ENCODE peak calls at places on chromosomes 16 and 17, in nine cellular contexts. P is upper lobe of right lung, E is Right ventricle myocardium superior, I is prostate gland, V is MCF 10A, H is RPMI8226, U is HS-5, F is fibroblast of mammary gland, J is fibroblast of lung. T is an unnamed sample.

GRCh38 chr16:72092832-72093447 is 480 bp downstream of the TXNL4B start:
- DNase-seq in P (no peak), E (no peak), I (no peak), V (peak; percentile 55), H (peak; percentile 39), U (peak; percentile 43), F (peak; percentile 78), J (peak; percentile 79), T (no peak)

GRCh38 chr17:14904406-14904805 is 360.7 kb downstream of the PMP22 start:
- DNase-seq in P (no peak), E (no peak), I (no peak), V (no peak), H (no peak), U (no peak), F (peak; percentile 41), J (no peak), T (no peak)

GRCh38 chr17:44734272-44734671 is 24.5 kb upstream of the ADAM11 start:
- DNase-seq in P (no peak), E (no peak), I (no peak), V (no peak), H (no peak), U (no peak), F (no peak), J (no peak), T (no peak)

GRCh38 chr17:61064087-61064951 is 335.3 kb upstream of the TBX2 start:
- DNase-seq in P (no peak), E (no peak), I (no peak), V (no peak), H (no peak), U (no peak), F (no peak), J (peak; percentile 7), T (no peak)

GRCh38 chr16:30728904-30729672 is 19.1 kb upstream of the PHKG2 start:
- DNase-seq in P (no peak), E (no peak), I (no peak), V (no peak), H (no peak), U (no peak), F (no peak), J (no peak), T (no peak)

GRCh38 chr17:73165616-73166404 is 1.0 kb downstream of the SSTR2 start:
- DNase-seq in P (no peak), E (no peak), I (no peak), V (no peak), H (no peak), U (no peak), F (no peak), J (no peak), T (no peak)

GRCh38 chr16:24800586-24800985 is 45.2 kb upstream of the SLC5A11 start:
- DNase-seq in P (no peak), E (no peak), I (no peak), V (peak; percentile 51), H (peak; percentile 19), U (no peak), F (peak; percentile 42), J (peak; percentile 33), T (no peak)

GRCh38 chr16:27326738-27327585 is 13.2 kb downstream of the IL4R start:
- DNase-seq in P (peak; percentile 88), E (peak; percentile 88), I (peak; percentile 66), V (peak; percentile 97), H (no peak), U (peak; percentile 89), F (peak; percentile 97), J (peak; percentile 94), T (peak; percentile 88)

GRCh38 chr17:81012574-81013447 is 21.2 kb downstream of the CHMP6 start:
- DNase-seq in P (peak; percentile 46), E (no peak), I (no peak), V (no peak), H (no peak), U (no peak), F (no peak), J (no peak), T (no peak)

GRCh38 chr16:83561876-83562275 is 245.9 kb upstream of the HSBP1 start:
- DNase-seq in P (no peak), E (no peak), I (no peak), V (peak; percentile 50), H (peak; percentile 15), U (no peak), F (no peak), J (peak; percentile 30), T (no peak)

GRCh38 chr17:75932852-75933251 is 8.0 kb downstream of the FBF1 start:
- DNase-seq in P (no peak), E (no peak), I (no peak), V (no peak), H (no peak), U (no peak), F (no peak), J (no peak), T (no peak)

GRCh38 chr17:74351552-74352210 is 10.0 kb downstream of the BTBD17 start:
- DNase-seq in P (no peak), E (no peak), I (no peak), V (no peak), H (peak; percentile 57), U (no peak), F (no peak), J (no peak), T (no peak)

GRCh38 chr16:29694384-29695195 is 15.6 kb downstream of the QPRT start:
- DNase-seq in P (no peak), E (no peak), I (no peak), V (no peak), H (no peak), U (no peak), F (peak; percentile 84), J (no peak), T (no peak)

GRCh38 chr17:73099504-73099903 is 7.0 kb upstream of the SLC39A11 start:
- DNase-seq in P (no peak), E (no peak), I (no peak), V (no peak), H (no peak), U (no peak), F (no peak), J (no peak), T (no peak)